ENCODE peak calls at places on chromosome 10, in seven cellular contexts. J is fibroblast of lung, M is cardiac muscle cell, C is ovary, Z is lower lobe of right lung, U is A673, T is AG04450. D is an unnamed sample.
A peak's percentile ranks its signal among the peaks of the same experiment; 100 is the strongest.

GRCh38 chr10:118282670-118283069 is 59.5 kb downstream of the FAM204A start:
- DNase-seq in Z (no peak), M (no peak), J (no peak), T (no peak), U (no peak), C (no peak), D (no peak)

GRCh38 chr10:109784236-109784635 is 139.1 kb downstream of the XPNPEP1 start:
- DNase-seq in T (no peak), M (peak; percentile 2), C (no peak), U (peak; percentile 11), Z (no peak), J (no peak), D (no peak)

GRCh38 chr10:47283848-47284247 is 16.1 kb upstream of the GDF10 start:
- DNase-seq in U (no peak), C (no peak), M (no peak), Z (no peak), T (no peak), J (no peak), D (no peak)

GRCh38 chr10:122121059-122121458 is 132.1 kb downstream of the TACC2 start:
- DNase-seq in J (no peak), Z (peak; percentile 84), M (no peak), C (no peak), T (no peak), U (no peak), D (peak; percentile 95)

GRCh38 chr10:69948261-69948660 is 104.4 kb upstream of the MACROH2A2 start:
- DNase-seq in M (no peak), T (no peak), C (no peak), U (no peak), J (no peak), Z (no peak), D (peak; percentile 13)

GRCh38 chr10:89664206-89664605 is 19.2 kb upstream of the PANK1 start:
- DNase-seq in T (no peak), C (no peak), M (no peak), J (no peak), U (no peak), Z (no peak), D (no peak)

GRCh38 chr10:104331208-104331838 is 6.9 kb downstream of the ITPRIP start:
- DNase-seq in T (no peak), C (peak; percentile 41), U (peak; percentile 85), Z (no peak), M (peak; percentile 70), J (peak; percentile 68), D (peak; percentile 87)

GRCh38 chr10:87659571-87660483 is at the start of gene PAPSS2:
- DNase-seq in J (peak; percentile 63), U (peak; percentile 66), Z (peak; percentile 80), C (peak; percentile 60), T (no peak), M (peak; percentile 83), D (no peak)

GRCh38 chr10:119620241-119620753 is 23.5 kb upstream of the TIAL1 start:
- DNase-seq in Z (no peak), U (no peak), J (peak; percentile 40), T (no peak), C (no peak), M (peak; percentile 21), D (no peak)

DNA sequence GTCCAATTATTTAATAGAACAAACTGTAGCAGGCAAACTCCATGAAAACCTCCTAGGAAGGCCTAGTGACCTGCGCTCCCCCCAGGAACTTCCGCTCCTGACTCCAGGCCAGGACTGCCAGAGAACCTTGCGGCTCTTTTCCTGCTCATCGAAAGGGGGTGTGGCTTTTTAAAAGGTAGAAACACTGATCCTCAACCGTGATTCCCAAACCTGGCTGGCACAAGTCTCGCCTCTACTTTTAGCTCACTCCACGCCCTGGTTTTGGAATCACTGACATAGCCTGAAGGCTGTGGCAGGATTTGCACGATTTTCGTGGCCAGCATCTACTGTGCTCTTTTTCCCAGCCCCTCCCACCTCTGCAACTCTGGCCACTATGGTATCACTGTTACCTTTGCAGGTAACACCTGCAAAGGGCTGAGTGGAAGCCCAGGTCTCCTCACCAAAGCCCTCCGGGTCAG is 43.3 kb downstream of the MYOF start:
- DNase-seq in M (peak; percentile 48), J (no peak), U (no peak), T (no peak), Z (peak; percentile 66), C (peak; percentile 37), D (no peak)
- H3K4me3 ChIP-seq in M (peak overlapping the region; percentile 2), J (no peak overlapping the region), U (no peak overlapping the region), T (no peak overlapping the region), Z (no peak overlapping the region), C (no peak overlapping the region), D (no peak overlapping the region)

GRCh38 chr10:5873515-5873995 is 16.1 kb downstream of the ANKRD16 start:
- DNase-seq in J (peak; percentile 65), Z (no peak), M (peak; percentile 83), C (peak; percentile 79), U (peak; percentile 81), T (peak; percentile 55), D (no peak)
- TF ChIP-seq CTCF in J (peak; percentile 68), Z (peak; percentile 77), M (peak; percentile 69), C (peak; percentile 73), U (peak; percentile 73), T (peak; percentile 72), D (peak; percentile 59)

GRCh38 chr10:11629731-11630130 is 18.3 kb upstream of the USP6NL start:
- DNase-seq in J (no peak), U (no peak), Z (no peak), T (no peak), C (no peak), M (no peak), D (no peak)

GRCh38 chr10:11626071-11626470 is 14.6 kb upstream of the USP6NL start:
- DNase-seq in C (no peak), U (no peak), Z (no peak), J (no peak), M (no peak), T (no peak), D (no peak)

DNA sequence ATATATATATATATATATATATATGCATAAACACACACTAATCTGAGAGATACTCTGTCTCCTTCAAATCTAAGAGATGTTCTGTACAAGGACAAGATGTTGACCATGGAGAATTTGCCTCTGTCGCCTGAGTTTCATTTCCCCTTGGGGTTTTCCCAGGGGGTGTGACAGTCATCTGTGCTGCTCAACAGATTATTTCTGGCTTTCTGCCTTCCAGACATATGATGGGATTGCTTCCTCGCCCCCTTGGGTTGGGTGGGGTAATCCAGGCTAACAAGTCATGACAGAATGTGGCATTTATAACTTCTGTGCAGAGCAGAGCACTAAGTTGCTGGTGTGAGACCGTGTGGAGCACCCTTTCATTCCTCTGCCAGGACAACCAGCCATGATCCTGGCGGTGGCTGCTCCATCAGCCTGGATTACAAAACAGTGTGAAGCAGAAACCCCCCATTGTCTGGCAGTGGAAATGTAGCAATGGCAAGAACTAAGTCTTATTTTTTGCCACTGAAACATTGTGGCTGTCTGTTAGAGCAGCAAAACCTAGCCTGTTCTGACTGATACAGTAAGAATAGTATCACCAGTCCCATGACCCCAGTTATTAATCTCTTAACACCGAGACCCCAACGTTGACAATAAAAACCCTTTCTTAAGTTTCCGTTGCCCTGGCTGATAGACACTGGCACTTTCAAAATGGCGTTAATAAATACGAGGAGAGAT is 13.7 kb upstream of the USP6NL start:
- DNase-seq in M (no peak), C (no peak), T (no peak), J (no peak), Z (no peak), U (no peak), D (no peak)
- H3K4me3 ChIP-seq in M (no peak overlapping the region), C (no peak overlapping the region), T (no peak overlapping the region), J (no peak overlapping the region), Z (no peak overlapping the region), U (no peak overlapping the region), D (no peak overlapping the region)

DNA sequence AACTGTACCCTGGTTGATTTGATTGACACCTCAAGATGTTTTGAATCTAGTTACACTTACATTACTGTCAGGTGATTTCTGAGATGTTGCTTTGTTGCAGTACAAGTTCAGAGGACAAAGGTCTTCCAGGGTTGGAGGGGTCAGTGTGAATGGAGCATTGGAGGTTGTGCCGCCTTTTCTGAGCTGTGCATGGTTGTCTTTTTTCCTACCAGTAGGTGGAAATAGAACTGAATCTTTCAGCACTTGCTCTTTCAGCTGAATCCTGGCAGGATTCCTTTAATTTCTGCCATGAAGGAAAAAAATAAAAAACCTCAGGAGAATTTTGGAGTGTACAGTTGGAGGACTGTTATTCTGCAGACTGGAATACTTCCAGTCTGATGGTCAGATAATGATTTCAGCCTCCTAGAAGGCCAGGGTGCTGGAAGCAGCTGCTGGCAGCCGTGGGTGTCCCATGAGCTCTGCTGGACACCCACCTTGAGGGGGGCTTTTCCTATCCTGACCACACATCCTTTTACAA is 82.7 kb downstream of the PLCE1 start:
- DNase-seq in U (no peak), J (peak; percentile 82), C (no peak), M (peak; percentile 80), T (peak; percentile 30), Z (no peak), D (peak; percentile 11)
- TF ChIP-seq CTCF in U (no peak), J (peak; percentile 66), C (no peak), M (peak; percentile 61), T (peak; percentile 76), Z (peak; percentile 36), D (peak; percentile 36)

GRCh38 chr10:80188713-80189112 is 16.6 kb downstream of the ANXA11 start:
- DNase-seq in T (no peak), U (no peak), Z (no peak), M (no peak), C (peak; percentile 8), J (no peak), D (no peak)

GRCh38 chr10:80194373-80195045 is 10.8 kb downstream of the ANXA11 start:
- DNase-seq in Z (no peak), C (no peak), M (no peak), J (no peak), U (no peak), T (no peak), D (no peak)

GRCh38 chr10:80195046-80195574 is 10.2 kb downstream of the ANXA11 start:
- DNase-seq in T (no peak), C (no peak), U (no peak), M (no peak), Z (no peak), J (no peak), D (no peak)

GRCh38 chr10:80192553-80192952 is 12.8 kb downstream of the ANXA11 start:
- DNase-seq in C (no peak), M (no peak), Z (no peak), U (no peak), T (no peak), J (no peak), D (no peak)

GRCh38 chr10:80191589-80192270 is 13.6 kb downstream of the ANXA11 start:
- DNase-seq in Z (peak; percentile 60), C (peak; percentile 15), U (no peak), J (no peak), M (no peak), T (no peak), D (no peak)
- H3K4me3 ChIP-seq in Z (no peak overlapping the region), C (no peak overlapping the region), U (no peak overlapping the region), J (no peak overlapping the region), M (no peak overlapping the region), T (no peak overlapping the region), D (no peak overlapping the region)

GRCh38 chr10:51246156-51246555 is 171.9 kb downstream of the PRKG1 start:
- DNase-seq in U (no peak), M (no peak), J (no peak), T (no peak), Z (no peak), C (no peak), D (peak; percentile 35)

GRCh38 chr10:51244739-51245138 is 170.5 kb downstream of the PRKG1 start:
- DNase-seq in C (no peak), M (peak; percentile 95), J (peak; percentile 57), U (no peak), Z (no peak), T (peak; percentile 10), D (peak; percentile 8)

GRCh38 chr10:51244308-51244707 is 170.0 kb downstream of the PRKG1 start:
- DNase-seq in Z (no peak), J (no peak), T (no peak), U (no peak), M (peak; percentile 28), C (no peak), D (no peak)

GRCh38 chr10:51238987-51239386 is 164.7 kb downstream of the PRKG1 start:
- DNase-seq in U (no peak), Z (no peak), T (no peak), M (no peak), C (no peak), J (no peak), D (no peak)

GRCh38 chr10:51242393-51242792 is 168.1 kb downstream of the PRKG1 start:
- DNase-seq in J (no peak), T (no peak), U (no peak), C (no peak), Z (no peak), M (no peak), D (no peak)
- TF ChIP-seq CTCF in J (no peak), T (no peak), U (no peak), C (no peak), Z (no peak), M (no peak), D (no peak)

D was measured in LNCaP clone FGC.